ENCODE peak calls at places on chromosomes 1 and 21, in six cellular contexts. G is ovary, Y is fibroblast of lung, S is mucosa of descending colon, P is fibroblast of pulmonary artery, A is stomach. Z is an unnamed sample.

GRCh38 chr21:38443110-38443509 is 55.2 kb downstream of the ERG start:
- DNase-seq in G (no peak), Y (no peak), S (no peak), P (no peak), A (no peak), Z (no peak)

GRCh38 chr1:21669287-21670058 is at the start of gene RAP1GAP:
- DNase-seq in G (no peak), Y (no peak), S (peak), P (no peak), A (peak), Z (peak)

GRCh38 chr1:71049951-71050598 is 2.5 kb upstream of the PTGER3 start:
- DNase-seq in G (no peak), Y (peak), S (no peak), P (peak), A (no peak), Z (peak)

GRCh38 chr21:25370311-25370744 is 237.0 kb downstream of the MRPL39 start:
- DNase-seq in G (no peak), Y (peak), S (no peak), P (peak), A (no peak), Z (no peak)

GRCh38 chr21:33230518-33231324 is 983 bp downstream of the IFNAR2 start:
- DNase-seq in G (no peak), Y (peak), S (peak), P (peak), A (no peak), Z (peak)

GRCh38 chr1:45512641-45513054 is 9.0 kb downstream of the PRDX1 start:
- DNase-seq in G (no peak), Y (peak), S (no peak), P (peak), A (peak), Z (peak)

GRCh38 chr1:11245248-11245647 is 17.1 kb downstream of the MTOR start:
- DNase-seq in G (no peak), Y (no peak), S (no peak), P (no peak), A (no peak), Z (no peak)

GRCh38 chr1:178539291-178539690 is 26.4 kb downstream of the TEX35 start:
- DNase-seq in G (no peak), Y (peak), S (no peak), P (no peak), A (no peak), Z (no peak)

GRCh38 chr21:14259669-14260458 is 43.9 kb downstream of the RBM11 start:
- DNase-seq in G (no peak), Y (peak), S (no peak), P (peak), A (no peak), Z (peak)

GRCh38 chr1:245051349-245052221 is 103.2 kb upstream of the KIF26B start:
- DNase-seq in G (peak), Y (peak), S (no peak), P (peak), A (peak), Z (no peak)

GRCh38 chr1:87150143-87150542 is 178.5 kb upstream of the LMO4 start:
- DNase-seq in G (no peak), Y (no peak), S (no peak), P (no peak), A (no peak), Z (no peak)

GRCh38 chr1:245046764-245047163 is 108.0 kb upstream of the KIF26B start:
- DNase-seq in G (no peak), Y (no peak), S (no peak), P (no peak), A (no peak), Z (peak)

GRCh38 chr1:93963585-93963984 is 54.4 kb upstream of the GCLM start:
- DNase-seq in G (no peak), Y (peak), S (peak), P (no peak), A (no peak), Z (peak)

GRCh38 chr1:21539933-21540332 is 30.7 kb downstream of the ALPL start:
- DNase-seq in G (no peak), Y (peak), S (no peak), P (no peak), A (peak), Z (no peak)

GRCh38 chr1:25543425-25544242 is at the start of gene LDLRAP1:
- DNase-seq in G (peak), Y (peak), S (peak), P (peak), A (peak), Z (peak)

GRCh38 chr1:84892657-84893618 is at the start of gene LPAR3:
- DNase-seq in G (no peak), Y (no peak), S (peak), P (peak), A (no peak), Z (peak)

GRCh38 chr1:160625725-160626498 is 20.9 kb downstream of the SLAMF1 start:
- DNase-seq in G (no peak), Y (no peak), S (no peak), P (peak), A (no peak), Z (no peak)

GRCh38 chr1:160625321-160625720 is 21.5 kb downstream of the SLAMF1 start:
- DNase-seq in G (no peak), Y (no peak), S (no peak), P (no peak), A (no peak), Z (no peak)

GRCh38 chr1:160622885-160623633 is 23.8 kb downstream of the SLAMF1 start:
- DNase-seq in G (no peak), Y (no peak), S (no peak), P (no peak), A (no peak), Z (no peak)

GRCh38 chr1:160623860-160624259 is 23.0 kb downstream of the SLAMF1 start:
- DNase-seq in G (no peak), Y (no peak), S (no peak), P (no peak), A (no peak), Z (no peak)

GRCh38 chr1:160624464-160624863 is 22.4 kb downstream of the SLAMF1 start:
- DNase-seq in G (no peak), Y (no peak), S (no peak), P (no peak), A (no peak), Z (no peak)
- H3K4me3 ChIP-seq in G (no peak), Y (no peak), S (no peak), P (no peak), A (no peak), Z (no peak)

DNA sequence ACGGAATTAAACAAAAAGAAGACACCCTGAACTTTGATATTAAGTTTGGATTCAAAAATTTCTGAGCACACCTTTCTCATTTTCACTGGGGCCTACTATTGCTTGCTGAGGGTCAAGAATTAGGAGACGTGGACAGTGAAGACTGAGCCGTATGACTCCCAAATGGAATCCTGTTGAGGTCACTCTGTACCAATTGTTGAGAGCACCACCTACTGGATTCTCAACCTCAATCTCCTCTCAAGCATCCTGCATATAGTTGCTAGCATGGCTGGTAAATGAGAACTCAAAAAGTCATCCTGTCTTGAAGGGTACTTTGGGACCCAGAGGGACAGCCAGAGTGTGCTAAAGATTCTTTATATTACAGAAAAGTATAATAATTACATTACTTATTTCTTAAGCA is 20.2 kb upstream of the MTR start:
- DNase-seq in G (no peak), Y (peak), S (no peak), P (peak), A (no peak), Z (no peak)
- TF ChIP-seq CTCF in G (no peak), Y (peak), S (no peak), P (peak), A (no peak), Z (no peak)

GRCh38 chr1:77636864-77637263 is 45.6 kb downstream of the ZZZ3 start:
- DNase-seq in G (no peak), Y (no peak), S (no peak), P (no peak), A (no peak), Z (no peak)
- H3K4me3 ChIP-seq in G (no peak), Y (no peak), S (no peak), P (no peak), A (no peak), Z (no peak)

DNA sequence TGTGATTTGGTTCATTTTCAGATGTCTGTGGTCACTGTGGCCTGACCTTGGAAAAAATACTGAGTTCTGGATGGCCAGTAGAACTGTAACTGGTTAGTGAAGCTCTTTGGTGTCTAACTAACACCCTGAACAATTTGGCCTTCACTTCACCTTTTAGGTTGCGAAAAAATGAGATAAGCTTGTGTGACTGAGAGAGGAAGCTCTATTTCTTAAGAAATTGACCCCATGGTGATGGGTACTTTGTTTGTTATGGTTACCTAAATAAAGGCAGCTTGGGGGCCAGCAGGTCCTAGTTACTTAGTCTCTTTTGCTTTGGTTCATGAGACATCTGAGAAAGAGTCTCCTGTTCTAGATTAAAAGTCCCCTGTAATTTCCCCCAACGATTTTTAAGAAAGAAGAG is 181.6 kb downstream of the ZNF326 start:
- DNase-seq in G (no peak), Y (no peak), S (no peak), P (peak), A (no peak), Z (no peak)
- TF ChIP-seq CTCF in G (no peak), Y (no peak), S (no peak), P (no peak), A (no peak), Z (no peak)

DNA sequence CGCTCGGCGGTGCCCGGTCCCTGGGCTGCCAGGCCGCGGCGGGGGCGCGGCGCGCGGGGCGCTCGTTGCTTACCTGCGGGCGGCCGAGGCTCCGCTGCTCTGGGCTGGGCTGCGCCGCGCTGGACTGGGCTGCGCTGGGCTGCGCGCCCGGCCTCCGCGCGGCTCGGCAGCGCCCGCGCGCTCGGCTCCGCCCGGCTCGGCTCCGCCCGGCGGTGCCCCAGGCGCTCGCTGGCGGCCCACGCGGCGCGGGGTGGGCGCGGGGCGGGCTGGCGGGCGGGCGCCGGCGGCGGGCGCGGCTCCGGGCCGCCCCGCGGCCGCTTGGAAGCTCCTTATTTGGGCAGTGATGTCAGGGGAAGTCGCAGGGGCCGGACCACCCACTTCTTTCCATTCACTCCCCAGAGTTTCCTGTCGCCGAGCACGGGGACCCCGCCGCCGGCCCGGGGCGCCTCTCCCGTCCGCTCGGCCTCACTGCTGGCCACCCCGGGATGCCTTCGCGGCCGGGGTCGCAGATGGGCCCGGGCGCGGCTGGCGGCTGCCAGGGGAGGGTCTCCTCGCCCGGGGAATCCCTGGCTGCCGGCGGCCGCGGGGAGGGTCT is 177.7 kb upstream of the EDN2 start:
- DNase-seq in G (peak), Y (peak), S (peak), P (peak), A (peak), Z (peak)
- H3K4me3 ChIP-seq in G (peak), Y (peak), S (peak), P (peak), A (peak), Z (peak)

GRCh38 chr1:194825382-194825781 is 1639.0 kb upstream of the B3GALT2 start:
- DNase-seq in G (no peak), Y (no peak), S (no peak), P (no peak), A (no peak), Z (no peak)
- TF ChIP-seq CTCF in G (no peak), Y (no peak), S (no peak), P (no peak), A (no peak), Z (no peak)

Z was measured in colonic mucosa.